ENCODE peak calls at places on chromosomes 11 and 22, in ten cellular contexts. M is H54, W is H1, Y is lower leg skin, V is Peyer's patch, E is body of pancreas, P is adrenal gland, F is transverse colon, L is endothelial cell of umbilical vein, Q is right lobe of liver. O is an unnamed sample.

GRCh38 chr22:38317995-38318715 is 922 bp upstream of the CSNK1E start:
- DNase-seq in M (peak), W (no peak), Y (peak), V (peak), E (peak), P (peak), F (peak), L (peak), Q (no peak), O (peak)

GRCh38 chr11:78078218-78079167 is 1.2 kb downstream of the NDUFC2 start:
- DNase-seq in M (no peak), W (no peak), Y (no peak), V (no peak), E (no peak), P (no peak), F (no peak), L (no peak), Q (no peak), O (no peak)

GRCh38 chr11:34356576-34356917 is 1.3 kb downstream of the ABTB2 start:
- DNase-seq in M (no peak), W (no peak), Y (no peak), V (peak), E (no peak), P (peak), F (no peak), L (peak), Q (no peak), O (no peak)

GRCh38 chr11:11857769-11858168 is 16.0 kb downstream of the USP47 start:
- DNase-seq in M (no peak), W (no peak), Y (no peak), V (no peak), E (no peak), P (no peak), F (no peak), L (no peak), Q (no peak), O (no peak)

GRCh38 chr11:99015634-99016454 is 4.9 kb upstream of the CNTN5 start:
- DNase-seq in M (no peak), W (no peak), Y (no peak), V (no peak), E (no peak), P (peak), F (no peak), L (peak), Q (no peak), O (peak)

GRCh38 chr11:45225277-45225676 is 60.9 kb downstream of the SYT13 start:
- DNase-seq in M (no peak), W (no peak), Y (no peak), V (no peak), E (no peak), P (no peak), F (no peak), L (no peak), Q (no peak), O (no peak)

GRCh38 chr11:27158763-27159679 is 118.4 kb downstream of the BBOX1 start:
- DNase-seq in M (peak), W (peak), Y (peak), V (peak), E (peak), P (peak), F (peak), L (peak), Q (no peak), O (peak)

GRCh38 chr11:98411777-98412176 is 609.0 kb upstream of the CNTN5 start:
- DNase-seq in M (no peak), W (no peak), Y (no peak), V (no peak), E (no peak), P (no peak), F (no peak), L (no peak), Q (no peak), O (no peak)

GRCh38 chr11:116148056-116148455 is 624.7 kb downstream of the BUD13 start:
- DNase-seq in M (no peak), W (no peak), Y (no peak), V (no peak), E (no peak), P (no peak), F (no peak), L (no peak), Q (no peak), O (no peak)

GRCh38 chr11:3022982-3023381 is 30.9 kb upstream of the NAP1L4 start:
- DNase-seq in M (no peak), W (no peak), Y (no peak), V (no peak), E (no peak), P (no peak), F (no peak), L (no peak), Q (no peak), O (no peak)

GRCh38 chr11:34423300-34423699 is 15.4 kb upstream of the CAT start:
- DNase-seq in M (no peak), W (no peak), Y (no peak), V (no peak), E (no peak), P (no peak), F (no peak), L (no peak), Q (no peak), O (no peak)

GRCh38 chr11:76151561-76152085 is 54.7 kb downstream of the WNT11 start:
- DNase-seq in M (no peak), W (no peak), Y (no peak), V (peak), E (no peak), P (no peak), F (peak), L (no peak), Q (no peak), O (no peak)

GRCh38 chr11:134950692-134951304 is 538.8 kb upstream of the B3GAT1 start:
- DNase-seq in M (no peak), W (no peak), Y (no peak), V (no peak), E (no peak), P (no peak), F (no peak), L (peak), Q (no peak), O (no peak)

GRCh38 chr11:19472679-19473078 is 231.9 kb upstream of the E2F8 start:
- DNase-seq in M (no peak), W (no peak), Y (no peak), V (no peak), E (no peak), P (no peak), F (no peak), L (no peak), Q (no peak), O (no peak)

GRCh38 chr11:104152941-104153340 is 11.0 kb downstream of the PDGFD start:
- DNase-seq in M (no peak), W (no peak), Y (no peak), V (no peak), E (no peak), P (no peak), F (no peak), L (peak), Q (no peak), O (no peak)

GRCh38 chr22:32661737-32662586 is 139.5 kb upstream of the TIMP3 start:
- DNase-seq in M (no peak), W (no peak), Y (no peak), V (no peak), E (no peak), P (no peak), F (no peak), L (no peak), Q (no peak), O (no peak)

GRCh38 chr11:2810401-2811205 is 75.0 kb downstream of the CDKN1C start:
- DNase-seq in M (no peak), W (no peak), Y (no peak), V (no peak), E (no peak), P (no peak), F (no peak), L (no peak), Q (no peak), O (no peak)

GRCh38 chr22:25747245-25747944 is 5.4 kb downstream of the MYO18B start:
- DNase-seq in M (peak), W (no peak), Y (no peak), V (peak), E (peak), P (peak), F (peak), L (peak), Q (no peak), O (peak)

GRCh38 chr11:99277281-99277680 is 256.5 kb downstream of the CNTN5 start:
- DNase-seq in M (no peak), W (no peak), Y (no peak), V (no peak), E (no peak), P (no peak), F (no peak), L (no peak), Q (no peak), O (no peak)

GRCh38 chr11:129910360-129910759 is 15.0 kb upstream of the NFRKB start:
- DNase-seq in M (no peak), W (no peak), Y (no peak), V (no peak), E (no peak), P (no peak), F (no peak), L (no peak), Q (no peak), O (no peak)

GRCh38 chr22:44569516-44569915 is 71.5 kb upstream of the RTL6 start:
- DNase-seq in M (no peak), W (no peak), Y (no peak), V (no peak), E (no peak), P (no peak), F (no peak), L (no peak), Q (peak), O (no peak)

GRCh38 chr11:67680701-67681472 is 6.5 kb upstream of the ALDH3B2 start:
- DNase-seq in M (no peak), W (no peak), Y (no peak), V (no peak), E (no peak), P (no peak), F (no peak), L (no peak), Q (no peak), O (no peak)

GRCh38 chr11:36492724-36493304 is 17.3 kb downstream of the TRAF6 start:
- DNase-seq in M (no peak), W (no peak), Y (no peak), V (no peak), E (no peak), P (peak), F (no peak), L (peak), Q (no peak), O (peak)

GRCh38 chr11:95459268-95460040 is 228.5 kb upstream of the SESN3 start:
- DNase-seq in M (no peak), W (no peak), Y (no peak), V (no peak), E (no peak), P (no peak), F (no peak), L (peak), Q (no peak), O (no peak)

GRCh38 chr11:85854557-85855340 is 434 bp upstream of the CCDC83 start:
- DNase-seq in M (peak), W (peak), Y (peak), V (peak), E (peak), P (peak), F (peak), L (peak), Q (peak), O (peak)
- TF ChIP-seq POLR2A in M (peak), W (peak), Y (no peak), V (no peak), E (no peak), P (peak), F (peak), L (peak), Q (no peak), O (no peak)

DNA sequence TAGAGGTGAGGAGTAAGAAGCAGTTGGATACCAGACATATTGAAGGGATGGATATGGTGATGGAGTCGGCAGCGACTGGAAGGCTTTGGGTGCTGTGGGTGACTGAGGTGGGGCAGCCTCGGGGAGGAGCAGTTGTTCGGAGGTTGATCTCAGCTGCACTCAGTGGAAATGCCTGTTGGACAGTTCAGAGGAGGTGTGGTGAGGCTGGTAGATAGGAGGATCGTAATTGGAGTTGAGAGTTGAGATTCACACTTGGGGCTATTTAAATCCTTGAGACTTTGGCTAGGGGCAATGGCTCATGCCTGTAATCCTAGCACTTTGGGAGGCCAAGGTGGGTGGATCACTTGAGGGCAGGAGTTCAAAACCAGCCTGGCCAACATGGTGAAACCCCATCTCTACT is 6.9 kb downstream of the OTUB1 start:
- DNase-seq in M (no peak), W (no peak), Y (no peak), V (no peak), E (no peak), P (no peak), F (no peak), L (no peak), Q (no peak), O (no peak)
- TF ChIP-seq POLR2A in M (no peak), W (no peak), Y (no peak), V (no peak), E (no peak), P (no peak), F (no peak), L (no peak), Q (no peak), O (no peak)

GRCh38 chr11:217704-218103 is 10.2 kb downstream of the RIC8A start:
- DNase-seq in M (no peak), W (no peak), Y (no peak), V (peak), E (no peak), P (no peak), F (no peak), L (no peak), Q (no peak), O (no peak)

GRCh38 chr11:216081-216974 is 8.8 kb downstream of the RIC8A start:
- DNase-seq in M (no peak), W (no peak), Y (no peak), V (peak), E (no peak), P (no peak), F (no peak), L (no peak), Q (peak), O (no peak)

GRCh38 chr11:221998-222789 is 13.9 kb downstream of the SIRT3 start:
- DNase-seq in M (no peak), W (no peak), Y (no peak), V (peak), E (no peak), P (no peak), F (no peak), L (no peak), Q (peak), O (no peak)

GRCh38 chr11:221539-221938 is 14.0 kb downstream of the RIC8A start:
- DNase-seq in M (no peak), W (no peak), Y (no peak), V (peak), E (no peak), P (no peak), F (no peak), L (no peak), Q (peak), O (no peak)

GRCh38 chr11:218815-219593 is 11.5 kb downstream of the RIC8A start:
- DNase-seq in M (no peak), W (no peak), Y (no peak), V (peak), E (no peak), P (no peak), F (no peak), L (no peak), Q (peak), O (no peak)
- TF ChIP-seq POLR2A in M (no peak), W (no peak), Y (no peak), V (no peak), E (no peak), P (no peak), F (no peak), L (no peak), Q (no peak), O (no peak)

DNA sequence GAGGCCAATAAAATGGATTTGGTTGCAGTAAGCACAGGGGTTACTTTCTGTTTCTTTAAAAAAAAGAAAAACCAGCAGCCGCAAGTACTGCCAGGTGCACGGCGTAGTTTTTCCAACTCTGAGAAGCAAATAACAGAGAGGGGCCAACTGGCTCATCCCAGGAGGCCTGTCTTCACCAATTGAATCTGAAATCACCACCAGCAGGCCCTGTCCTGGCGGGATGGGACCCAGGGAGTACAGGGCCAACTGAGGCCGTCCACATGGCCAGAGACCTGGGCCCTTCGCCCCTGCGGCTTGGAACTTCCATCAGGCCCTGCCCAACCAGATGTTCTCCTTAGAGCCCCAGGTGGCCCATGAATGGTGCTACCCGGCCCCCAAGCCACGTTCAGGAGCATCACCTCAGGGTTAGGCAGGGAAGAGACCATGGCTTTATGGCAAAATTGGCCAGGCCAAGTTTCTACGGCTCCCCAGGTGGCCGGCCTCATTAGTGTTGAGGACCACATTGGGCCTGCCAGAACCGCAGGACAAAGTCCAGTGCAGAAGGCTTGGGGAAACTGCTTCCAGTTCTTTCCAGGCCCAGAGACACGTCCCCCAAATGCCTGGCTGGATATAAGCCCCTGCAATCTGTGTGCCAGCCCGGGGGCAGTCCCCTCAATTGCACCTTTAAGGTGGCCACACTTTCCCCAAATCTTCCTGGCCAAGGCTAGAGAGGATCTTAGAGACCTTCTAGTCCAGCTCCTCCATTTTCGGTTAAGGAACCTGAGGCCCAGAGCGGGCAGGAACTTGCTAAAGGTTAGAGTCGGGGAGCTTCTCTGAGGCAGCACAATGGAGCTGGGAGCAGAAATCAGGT is 61.7 kb downstream of the CHRDL2 start:
- DNase-seq in M (no peak), W (no peak), Y (no peak), V (no peak), E (no peak), P (no peak), F (no peak), L (no peak), Q (no peak), O (no peak)
- TF ChIP-seq POLR2A in M (no peak), W (no peak), Y (no peak), V (no peak), E (no peak), P (no peak), F (no peak), L (no peak), Q (no peak), O (no peak)

DNA sequence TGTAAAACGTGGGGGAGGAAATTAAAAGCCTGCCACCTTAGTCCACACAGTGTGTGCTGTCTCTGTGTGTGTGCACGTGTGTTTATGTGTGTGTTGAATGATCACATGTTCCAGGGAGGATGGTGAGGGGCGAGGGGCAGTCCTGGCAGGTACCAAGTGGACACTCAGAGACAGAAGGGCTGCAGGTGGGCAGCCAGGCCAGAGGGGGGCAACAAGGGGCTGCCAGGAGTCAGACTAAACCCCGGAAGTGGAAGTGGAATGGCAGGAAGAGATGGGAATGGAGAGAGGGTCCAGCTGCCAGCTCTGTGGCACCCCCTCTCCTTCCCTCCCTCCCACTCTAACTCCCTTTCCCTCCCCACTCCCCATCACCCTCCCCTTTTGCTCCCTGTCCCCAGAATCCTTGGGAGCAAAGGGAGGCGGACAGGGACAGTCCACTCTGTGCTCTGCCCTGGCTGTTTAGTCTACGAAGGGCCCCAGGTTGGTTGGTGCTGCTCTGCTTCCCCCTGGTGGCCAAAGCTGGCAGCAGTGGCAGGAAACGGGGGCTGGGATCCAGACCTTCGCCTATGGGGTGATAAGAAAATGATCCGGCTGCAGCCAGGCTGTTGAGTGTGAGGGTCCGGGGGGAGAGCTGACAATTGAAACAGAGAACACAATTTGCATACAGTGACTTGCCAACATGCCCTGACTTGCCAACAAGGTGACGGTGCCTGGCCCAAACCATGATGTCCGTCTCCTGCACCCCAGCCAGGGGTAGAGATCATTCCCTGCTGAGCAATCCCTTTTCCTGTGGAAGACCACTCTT is 24.4 kb downstream of the P2RY2 start:
- DNase-seq in M (peak), W (no peak), Y (peak), V (peak), E (peak), P (peak), F (peak), L (peak), Q (peak), O (peak)
- TF ChIP-seq POLR2A in M (peak), W (peak), Y (no peak), V (no peak), E (no peak), P (no peak), F (no peak), L (no peak), Q (no peak), O (no peak)

GRCh38 chr11:119634301-119634700 is 94.7 kb downstream of the NECTIN1 start:
- DNase-seq in M (no peak), W (no peak), Y (no peak), V (no peak), E (no peak), P (no peak), F (no peak), L (no peak), Q (no peak), O (no peak)

GRCh38 chr11:119635776-119636175 is 93.2 kb downstream of the NECTIN1 start:
- DNase-seq in M (no peak), W (no peak), Y (no peak), V (no peak), E (no peak), P (no peak), F (no peak), L (no peak), Q (no peak), O (no peak)

GRCh38 chr11:119638851-119639250 is 90.1 kb downstream of the NECTIN1 start:
- DNase-seq in M (no peak), W (no peak), Y (no peak), V (no peak), E (no peak), P (no peak), F (no peak), L (no peak), Q (no peak), O (no peak)

GRCh38 chr11:119639642-119640205 is 89.3 kb downstream of the NECTIN1 start:
- DNase-seq in M (no peak), W (no peak), Y (no peak), V (no peak), E (no peak), P (no peak), F (no peak), L (no peak), Q (no peak), O (no peak)

DNA sequence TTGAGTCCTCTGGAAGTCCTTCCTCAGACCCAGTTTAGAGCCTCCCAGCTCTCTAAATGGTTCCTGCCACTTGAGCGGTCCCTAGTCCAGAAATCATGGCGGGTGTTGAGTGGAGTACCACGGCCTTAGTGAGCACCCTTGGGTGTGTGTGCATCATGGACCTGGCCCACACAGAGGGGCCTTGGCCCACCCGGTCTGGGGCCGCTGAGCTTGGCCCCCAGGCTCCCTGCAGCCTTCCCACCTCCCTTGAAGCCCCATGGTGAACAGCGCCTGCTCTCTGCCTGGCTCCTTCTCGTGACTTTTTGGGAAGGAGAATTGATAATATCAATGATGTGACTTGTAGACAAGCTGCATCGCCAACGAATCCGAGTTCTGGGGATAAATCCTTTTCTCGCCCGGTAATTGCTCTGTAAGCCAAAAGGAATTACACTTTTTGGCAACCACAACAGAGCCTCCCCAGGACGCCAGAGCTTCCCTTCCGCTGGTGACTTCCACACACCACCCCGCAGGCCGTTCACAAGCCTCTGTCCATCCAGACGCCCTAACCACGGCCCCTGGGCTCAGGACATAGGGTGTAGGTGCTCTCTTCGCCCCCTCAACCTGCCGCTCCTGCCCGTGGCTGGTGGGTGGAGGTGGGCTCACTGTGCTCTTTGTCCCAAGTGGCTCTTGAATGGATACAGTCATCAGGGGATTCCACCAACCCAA is 93.8 kb downstream of the NECTIN1 start:
- DNase-seq in M (no peak), W (no peak), Y (no peak), V (no peak), E (no peak), P (no peak), F (no peak), L (no peak), Q (no peak), O (no peak)
- TF ChIP-seq POLR2A in M (no peak), W (no peak), Y (no peak), V (no peak), E (no peak), P (no peak), F (no peak), L (no peak), Q (no peak), O (no peak)

O was measured in HCT116.